ENCODE peak calls at places on chromosomes 7 and 10, in ten cellular contexts. I, D, Z, K, M, X, A, L, S and J are unnamed samples.

GRCh38 chr7:28483868-28484267 is 71.5 kb downstream of the CREB5 start:
- DNase-seq in I (peak), D (no peak), Z (no peak), K (no peak), M (no peak), X (no peak), A (no peak), L (peak), S (no peak), J (no peak)

GRCh38 chr7:90455163-90456030 is 14.0 kb upstream of the PTTG1IP2 start:
- DNase-seq in I (peak), D (no peak), Z (peak), K (no peak), M (no peak), X (no peak), A (peak), L (peak), S (peak), J (peak)

GRCh38 chr10:89369142-89370105 is 8.4 kb upstream of the IFIT1B start:
- DNase-seq in I (no peak), D (peak), Z (no peak), K (no peak), M (no peak), X (no peak), A (no peak), L (peak), S (peak), J (no peak)

GRCh38 chr7:6158424-6159096 is 113.9 kb downstream of the CYTH3 start:
- DNase-seq in I (no peak), D (no peak), Z (no peak), K (no peak), M (no peak), X (no peak), A (no peak), L (no peak), S (no peak), J (no peak)

GRCh38 chr7:43649755-43650274 is 66.9 kb downstream of the STK17A start:
- DNase-seq in I (no peak), D (peak), Z (no peak), K (no peak), M (no peak), X (no peak), A (no peak), L (peak), S (peak), J (no peak)

GRCh38 chr10:125091891-125092290 is 68.5 kb downstream of the CTBP2 start:
- DNase-seq in I (no peak), D (no peak), Z (no peak), K (no peak), M (no peak), X (no peak), A (no peak), L (no peak), S (no peak), J (no peak)

GRCh38 chr7:150970424-150970823 is 7.7 kb downstream of the KCNH2 start:
- DNase-seq in I (no peak), D (no peak), Z (no peak), K (no peak), M (no peak), X (no peak), A (no peak), L (no peak), S (no peak), J (no peak)

GRCh38 chr7:116710764-116711452 is 38.9 kb downstream of the MET start:
- DNase-seq in I (no peak), D (no peak), Z (no peak), K (no peak), M (no peak), X (no peak), A (peak), L (no peak), S (no peak), J (no peak)

GRCh38 chr7:107179326-107180163 is 10.7 kb downstream of the HBP1 start:
- DNase-seq in I (no peak), D (no peak), Z (no peak), K (no peak), M (no peak), X (no peak), A (no peak), L (peak), S (no peak), J (no peak)

GRCh38 chr7:24981544-24981951 is 1.6 kb upstream of the OSBPL3 start:
- DNase-seq in I (no peak), D (peak), Z (peak), K (peak), M (peak), X (peak), A (peak), L (peak), S (peak), J (peak)

GRCh38 chr7:5635461-5636445 is 145.7 kb downstream of the RNF216 start:
- DNase-seq in I (no peak), D (no peak), Z (no peak), K (no peak), M (no peak), X (no peak), A (no peak), L (peak), S (no peak), J (no peak)

GRCh38 chr10:112966191-112966855 is 16.3 kb downstream of the TCF7L2 start:
- DNase-seq in I (no peak), D (no peak), Z (no peak), K (no peak), M (no peak), X (no peak), A (no peak), L (no peak), S (no peak), J (no peak)

GRCh38 chr10:79375321-79376077 is 28.2 kb downstream of the PPIF start:
- DNase-seq in I (no peak), D (no peak), Z (no peak), K (no peak), M (no peak), X (no peak), A (no peak), L (peak), S (no peak), J (no peak)

GRCh38 chr7:42550706-42551470 is 313.9 kb upstream of the GLI3 start:
- DNase-seq in I (no peak), D (no peak), Z (no peak), K (no peak), M (no peak), X (no peak), A (no peak), L (no peak), S (no peak), J (no peak)

GRCh38 chr10:132400041-132400546 is 3.1 kb downstream of the PWWP2B start:
- DNase-seq in I (no peak), D (no peak), Z (no peak), K (no peak), M (peak), X (no peak), A (peak), L (no peak), S (peak), J (peak)

GRCh38 chr7:52114056-52114455 is 797.4 kb upstream of the COBL start:
- DNase-seq in I (no peak), D (no peak), Z (no peak), K (no peak), M (no peak), X (no peak), A (no peak), L (no peak), S (no peak), J (no peak)

GRCh38 chr10:1309969-1310789 is 254.0 kb downstream of the WDR37 start:
- DNase-seq in I (no peak), D (no peak), Z (no peak), K (no peak), M (no peak), X (no peak), A (no peak), L (peak), S (no peak), J (no peak)

GRCh38 chr7:28957064-28957821 is 887 bp downstream of the TRIL start:
- DNase-seq in I (no peak), D (no peak), Z (peak), K (peak), M (peak), X (no peak), A (peak), L (peak), S (no peak), J (peak)

GRCh38 chr10:121796342-121796741 is 131.5 kb downstream of the ATE1 start:
- DNase-seq in I (no peak), D (no peak), Z (no peak), K (no peak), M (no peak), X (no peak), A (no peak), L (no peak), S (no peak), J (no peak)

GRCh38 chr7:85135931-85136330 is 50.9 kb downstream of the SEMA3D start:
- DNase-seq in I (peak), D (no peak), Z (no peak), K (no peak), M (no peak), X (no peak), A (no peak), L (peak), S (no peak), J (no peak)

GRCh38 chr7:73768661-73769480 is 1.2 kb downstream of the CLDN3 start:
- DNase-seq in I (no peak), D (no peak), Z (no peak), K (no peak), M (peak), X (no peak), A (no peak), L (no peak), S (no peak), J (no peak)

GRCh38 chr7:156474241-156474743 is 166.3 kb upstream of the RNF32 start:
- DNase-seq in I (no peak), D (no peak), Z (no peak), K (no peak), M (no peak), X (no peak), A (no peak), L (peak), S (no peak), J (peak)

GRCh38 chr7:157010588-157011332 is at the start of gene MNX1:
- DNase-seq in I (no peak), D (peak), Z (peak), K (peak), M (peak), X (peak), A (peak), L (peak), S (peak), J (peak)

GRCh38 chr10:70426835-70427234 is 14.6 kb downstream of the NODAL start:
- DNase-seq in I (no peak), D (no peak), Z (no peak), K (no peak), M (no peak), X (no peak), A (no peak), L (no peak), S (no peak), J (no peak)

GRCh38 chr10:44293306-44293778 is 91.6 kb downstream of the CXCL12 start:
- DNase-seq in I (no peak), D (no peak), Z (no peak), K (no peak), M (no peak), X (no peak), A (no peak), L (no peak), S (no peak), J (no peak)

GRCh38 chr7:92517626-92518025 is 10.7 kb downstream of the PEX1 start:
- DNase-seq in I (peak), D (no peak), Z (no peak), K (no peak), M (no peak), X (no peak), A (no peak), L (peak), S (no peak), J (no peak)

GRCh38 chr7:49791089-49791741 is 17.8 kb downstream of the VWC2 start:
- DNase-seq in I (no peak), D (no peak), Z (peak), K (peak), M (peak), X (no peak), A (peak), L (no peak), S (peak), J (no peak)

GRCh38 chr7:87797798-87798403 is 78.3 kb downstream of the SLC25A40 start:
- DNase-seq in I (no peak), D (no peak), Z (no peak), K (no peak), M (no peak), X (no peak), A (peak), L (peak), S (peak), J (no peak)

GRCh38 chr10:48981310-48981907 is 41.8 kb upstream of the LRRC18 start:
- DNase-seq in I (no peak), D (no peak), Z (peak), K (peak), M (peak), X (peak), A (peak), L (peak), S (peak), J (peak)